ENCODE peak calls at places on chromosome 1, in ten cellular contexts. H is fibroblast of lung; J is GM06990; I is GM12864; M is astrocyte of the spinal cord; V is CD4-positive, CD25-positive, alpha-beta regulatory T cell; Y is aorta; Z is MM.1S; F is astrocyte; K is HCT116. X is an unnamed sample.

GRCh38 chr1:6911974-6912373 is 126.7 kb downstream of the CAMTA1 start:
- DNase-seq in K (no peak), V (no peak), Y (no peak), J (no peak), H (no peak), I (no peak), M (no peak), F (no peak), Z (no peak), X (no peak)

GRCh38 chr1:221839794-221840395 is 98.0 kb upstream of the DUSP10 start:
- DNase-seq in F (peak; percentile 46), K (peak; percentile 57), H (peak; percentile 61), V (peak; percentile 19), J (peak; percentile 65), I (peak; percentile 65), Z (peak; percentile 84), Y (peak; percentile 84), M (peak; percentile 90), X (no peak)

GRCh38 chr1:105210747-105211146 is 1461.0 kb downstream of the AMY1C start:
- DNase-seq in J (no peak), K (no peak), Z (no peak), H (no peak), V (no peak), Y (no peak), I (no peak), F (no peak), M (no peak), X (no peak)

GRCh38 chr1:50605186-50605875 is 182.1 kb upstream of the DMRTA2 start:
- DNase-seq in J (no peak), Y (no peak), I (no peak), Z (no peak), H (peak; percentile 29), M (peak; percentile 36), K (peak; percentile 27), V (no peak), F (peak; percentile 27), X (no peak)

GRCh38 chr1:71695820-71696219 is 586.5 kb downstream of the NEGR1 start:
- DNase-seq in H (peak; percentile 3), M (no peak), J (no peak), Y (no peak), Z (no peak), I (no peak), K (no peak), V (no peak), F (no peak), X (no peak)

GRCh38 chr1:43367026-43367903 is 546 bp downstream of the ELOVL1 start:
- DNase-seq in I (no peak), Y (peak; percentile 80), M (no peak), K (peak; percentile 46), H (peak; percentile 72), F (peak; percentile 40), J (peak; percentile 57), Z (peak; percentile 7), V (no peak), X (peak; percentile 34)

GRCh38 chr1:21280011-21280471 is 10.2 kb downstream of the ECE1 start:
- DNase-seq in J (no peak), Z (no peak), F (no peak), K (no peak), M (no peak), Y (no peak), H (no peak), I (no peak), V (no peak), X (no peak)

GRCh38 chr1:173475564-173476196 is 1.5 kb upstream of the PRDX6 start:
- DNase-seq in I (no peak), F (peak; percentile 80), V (no peak), Y (no peak), J (no peak), K (no peak), Z (no peak), M (peak; percentile 75), H (peak; percentile 83), X (no peak)

GRCh38 chr1:25770541-25771245 is 29.3 kb upstream of the SELENON start:
- DNase-seq in J (no peak), K (no peak), Y (no peak), H (no peak), F (no peak), V (no peak), I (no peak), Z (no peak), M (no peak), X (no peak)
- H3K4me3 ChIP-seq in J (no peak overlapping the region), K (no peak overlapping the region), Y (no peak overlapping the region), H (no peak overlapping the region), F (no peak overlapping the region), V (no peak overlapping the region), I (no peak overlapping the region), Z (no peak overlapping the region), M (no peak overlapping the region), X (peak overlapping the region; percentile 15)

GRCh38 chr1:77891200-77891599 is 2.8 kb downstream of the NEXN start:
- DNase-seq in I (no peak), V (no peak), H (no peak), Y (no peak), M (no peak), Z (no peak), F (no peak), K (no peak), J (no peak), X (no peak)

GRCh38 chr1:77888071-77888428 is 374 bp upstream of the NEXN start:
- DNase-seq in F (peak; percentile 85), Y (no peak), V (no peak), I (no peak), Z (no peak), J (no peak), M (peak; percentile 85), K (no peak), H (peak; percentile 87), X (no peak)

GRCh38 chr1:77888429-77889239 is at the start of gene NEXN:
- DNase-seq in Y (peak; percentile 94), V (no peak), M (peak; percentile 89), K (no peak), J (peak; percentile 36), I (no peak), Z (no peak), H (peak; percentile 89), F (peak; percentile 78), X (no peak)

GRCh38 chr1:77889671-77890070 is 1.2 kb downstream of the NEXN start:
- DNase-seq in Z (no peak), V (no peak), H (peak; percentile 93), K (no peak), F (peak; percentile 92), J (no peak), Y (no peak), I (no peak), M (peak; percentile 80), X (no peak)

DNA sequence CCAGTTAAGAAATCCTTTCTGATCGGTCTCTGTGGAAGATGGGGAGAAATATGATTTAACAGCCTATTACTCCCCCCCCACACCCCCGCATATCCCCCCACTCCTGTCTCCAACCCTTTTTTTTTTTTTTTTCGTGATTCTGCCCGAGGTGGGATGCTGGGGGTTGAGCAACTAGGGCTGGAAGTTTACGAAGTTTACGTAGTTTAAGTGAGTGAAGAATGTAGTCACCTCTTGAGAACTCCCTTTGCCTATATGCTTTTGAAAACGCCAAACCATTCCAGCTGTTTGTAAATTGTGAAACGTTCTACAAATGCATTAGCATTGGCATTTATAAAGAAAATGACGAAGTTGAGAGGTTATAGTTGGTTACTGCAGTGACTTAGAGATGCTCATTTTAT is 815 bp downstream of the NEXN start:
- DNase-seq in Y (no peak), H (peak; percentile 65), J (no peak), M (peak; percentile 74), V (no peak), I (no peak), F (peak; percentile 51), Z (no peak), K (no peak), X (no peak)
- H3K4me3 ChIP-seq in Y (peak overlapping the region; percentile 93), H (peak overlapping the region; percentile 88), J (peak overlapping the region; percentile 63), M (peak overlapping the region; percentile 80), V (no peak overlapping the region), I (peak overlapping the region; percentile 56), F (peak overlapping the region; percentile 99), Z (no peak overlapping the region), K (no peak overlapping the region), X (no peak overlapping the region)

DNA sequence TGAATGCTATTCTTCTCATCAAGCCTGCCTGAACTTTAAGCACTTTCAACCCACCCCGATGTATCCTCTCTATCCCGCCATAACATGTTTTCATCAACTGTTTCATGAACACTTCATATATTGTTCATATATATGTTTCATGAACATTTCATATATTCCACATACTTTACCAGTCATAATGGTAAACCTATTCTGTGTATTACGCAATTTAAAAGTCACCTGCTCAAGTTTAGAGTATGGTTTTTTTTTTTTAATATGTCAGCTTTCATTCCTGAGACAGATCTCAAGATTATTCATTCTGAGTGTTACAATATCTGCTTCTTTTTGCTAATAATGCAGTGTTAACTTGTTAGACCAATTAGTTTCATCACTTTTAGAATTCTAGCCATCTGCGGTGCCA is 140.7 kb downstream of the SIPA1L2 start:
- DNase-seq in Y (no peak), F (no peak), V (no peak), Z (no peak), M (no peak), K (no peak), I (no peak), H (no peak), J (no peak), X (no peak)
- H3K4me3 ChIP-seq in Y (no peak overlapping the region), F (no peak overlapping the region), V (no peak overlapping the region), Z (no peak overlapping the region), M (no peak overlapping the region), K (no peak overlapping the region), I (no peak overlapping the region), H (no peak overlapping the region), J (no peak overlapping the region), X (no peak overlapping the region)

GRCh38 chr1:243487036-243487648 is 231.3 kb downstream of the SDCCAG8 start:
- DNase-seq in Y (no peak), I (no peak), J (no peak), M (no peak), V (no peak), H (no peak), Z (no peak), K (no peak), F (no peak), X (no peak)

GRCh38 chr1:243483952-243484351 is 228.1 kb downstream of the SDCCAG8 start:
- DNase-seq in H (no peak), I (no peak), Z (no peak), Y (no peak), F (no peak), M (no peak), J (no peak), K (no peak), V (no peak), X (no peak)

GRCh38 chr1:243482237-243483022 is 226.6 kb downstream of the SDCCAG8 start:
- DNase-seq in I (no peak), Y (no peak), Z (no peak), F (peak; percentile 70), V (no peak), J (no peak), M (peak; percentile 62), K (no peak), H (peak; percentile 77), X (peak; percentile 23)

GRCh38 chr1:243481101-243481500 is 225.3 kb downstream of the SDCCAG8 start:
- DNase-seq in Z (no peak), M (no peak), Y (no peak), H (no peak), F (no peak), V (no peak), J (no peak), K (no peak), I (no peak), X (no peak)

DNA sequence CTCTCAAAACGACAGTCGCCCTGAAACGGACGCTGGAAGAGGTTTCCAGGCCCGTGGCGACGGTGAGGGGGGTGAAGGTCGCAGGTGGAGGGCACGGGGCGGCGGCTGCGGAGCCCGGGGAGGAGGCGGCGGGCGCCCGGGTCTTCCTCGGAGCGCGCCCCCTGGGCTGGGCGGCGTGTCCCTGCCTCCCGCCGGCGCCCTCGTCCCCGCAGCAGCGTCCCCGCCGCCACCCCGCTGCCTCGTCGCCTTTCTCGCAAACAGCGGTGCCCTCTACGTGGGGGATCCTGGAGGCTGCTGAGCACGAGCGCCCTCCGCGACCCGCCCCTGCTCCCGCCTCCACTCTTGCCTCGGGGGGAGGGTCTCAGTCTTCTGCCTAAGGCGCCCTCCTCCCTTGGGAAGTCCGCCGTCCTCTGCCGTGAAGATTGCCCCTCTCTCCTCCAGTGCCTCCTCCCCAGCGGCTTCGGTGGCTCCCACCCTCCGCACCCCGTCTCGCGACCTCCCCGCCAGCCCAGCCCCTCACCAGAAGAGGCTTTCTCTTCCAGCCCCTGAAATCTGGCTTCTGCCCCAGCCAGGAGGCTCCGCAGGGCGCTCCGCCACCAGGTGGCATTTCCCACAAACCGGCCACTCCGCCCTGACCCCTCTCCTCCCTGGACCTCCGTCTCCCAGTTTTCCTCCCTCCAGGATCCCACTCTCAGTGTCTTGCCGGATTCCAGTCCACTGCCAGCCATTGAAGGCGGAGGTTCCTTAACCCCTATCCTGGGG is 227.4 kb downstream of the SDCCAG8 start:
- DNase-seq in I (no peak), K (no peak), F (no peak), J (no peak), Y (peak; percentile 73), M (no peak), V (no peak), H (no peak), Z (no peak), X (no peak)
- H3K4me3 ChIP-seq in I (no peak overlapping the region), K (no peak overlapping the region), F (peak overlapping the region; percentile 55), J (no peak overlapping the region), Y (no peak overlapping the region), M (peak overlapping the region; percentile 30), V (no peak overlapping the region), H (no peak overlapping the region), Z (no peak overlapping the region), X (peak overlapping the region; percentile 57)

X was measured in naive thymus-derived CD4-positive, alpha-beta T cell.